ENCODE peak calls at places on chromosomes 2 and 18, in eight cellular contexts. S is cardiac fibroblast, B is lower lobe of right lung, E is endothelial cell, K is foreskin fibroblast, C is GM12878, F is WTC11, T is astrocyte. X is an unnamed sample.

GRCh38 chr2:14614011-14614410 is 18.5 kb upstream of the LRATD1 start:
- DNase-seq in C (no peak), S (no peak), K (no peak), B (no peak), F (no peak), T (peak; percentile 73), E (no peak), X (no peak)

GRCh38 chr18:77016133-77016839 is 116.3 kb downstream of the MBP start:
- DNase-seq in F (no peak), C (no peak), B (no peak), K (no peak), E (no peak), S (no peak), T (no peak), X (no peak)

GRCh38 chr2:69116438-69116837 is 103.5 kb downstream of the ANTXR1 start:
- DNase-seq in S (no peak), C (no peak), K (no peak), B (no peak), T (no peak), E (no peak), F (no peak), X (no peak)

GRCh38 chr2:217988014-217988839 is 14.6 kb downstream of the TNS1 start:
- DNase-seq in F (peak; percentile 92), B (peak; percentile 90), E (peak; percentile 91), C (no peak), T (peak; percentile 41), S (peak; percentile 80), K (no peak), X (peak; percentile 3)

GRCh38 chr2:95287336-95287735 is 9.8 kb upstream of the KCNIP3 start:
- DNase-seq in C (no peak), T (no peak), B (no peak), S (no peak), E (no peak), F (no peak), K (no peak), X (no peak)

GRCh38 chr2:20542761-20543578 is 96.1 kb downstream of the RHOB start:
- DNase-seq in B (no peak), C (no peak), K (no peak), S (peak; percentile 62), E (no peak), T (no peak), F (no peak), X (no peak)

GRCh38 chr2:38602136-38602731 is 494 bp downstream of the HNRNPLL start:
- DNase-seq in S (no peak), K (no peak), T (no peak), C (no peak), B (peak; percentile 71), E (peak; percentile 57), F (peak; percentile 46), X (no peak)

GRCh38 chr18:42641996-42642395 is 473.5 kb downstream of the RIT2 start:
- DNase-seq in K (no peak), T (no peak), E (no peak), B (no peak), S (no peak), F (no peak), C (no peak), X (no peak)

GRCh38 chr2:79994161-79994560 is 310.4 kb downstream of the LRRTM1 start:
- DNase-seq in B (no peak), T (no peak), K (no peak), C (no peak), S (no peak), F (no peak), E (no peak), X (no peak)

GRCh38 chr2:102186676-102187190 is at the start of gene IL1RL2:
- DNase-seq in F (no peak), C (no peak), B (peak; percentile 56), T (no peak), E (no peak), S (no peak), K (no peak), X (no peak)

GRCh38 chr18:35386600-35387366 is 9.6 kb upstream of the ZNF396 start:
- DNase-seq in E (peak; percentile 66), S (peak; percentile 95), B (peak; percentile 59), K (peak; percentile 60), T (peak; percentile 59), C (no peak), F (peak; percentile 68), X (peak; percentile 46)

GRCh38 chr2:18435425-18436037 is 124.9 kb downstream of the RDH14 start:
- DNase-seq in E (peak; percentile 62), T (peak; percentile 41), S (peak; percentile 88), B (no peak), F (no peak), C (no peak), K (peak; percentile 52), X (peak; percentile 5)

GRCh38 chr2:8836979-8837794 is at the start of gene KIDINS220:
- DNase-seq in F (peak; percentile 81), C (peak; percentile 43), K (peak; percentile 80), E (peak; percentile 85), S (peak; percentile 84), B (peak; percentile 86), T (peak; percentile 52), X (peak; percentile 44)

GRCh38 chr2:138221358-138221757 is 257.1 kb downstream of the HNMT start:
- DNase-seq in F (no peak), S (no peak), E (no peak), K (no peak), T (no peak), C (no peak), B (no peak), X (no peak)

GRCh38 chr18:14924226-14924625 is 176.3 kb downstream of the ANKRD30B start:
- DNase-seq in B (no peak), E (no peak), C (no peak), T (no peak), K (no peak), S (no peak), F (no peak), X (no peak)

GRCh38 chr18:24397131-24397693 is 412 bp downstream of the OSBPL1A start:
- DNase-seq in S (peak; percentile 76), T (peak; percentile 75), K (peak; percentile 60), C (no peak), E (peak; percentile 48), B (peak; percentile 73), F (no peak), X (no peak)

GRCh38 chr2:25497862-25498407 is 156.2 kb upstream of the DNMT3A start:
- DNase-seq in C (no peak), S (no peak), B (no peak), E (no peak), T (no peak), F (no peak), K (no peak), X (no peak)

GRCh38 chr2:196171248-196171871 is at the start of gene STK17B:
- DNase-seq in F (peak; percentile 94), T (peak; percentile 83), S (peak; percentile 93), E (peak; percentile 92), K (peak; percentile 93), B (peak; percentile 96), C (peak; percentile 82), X (peak; percentile 86)

GRCh38 chr18:29012874-29013273 is 835.9 kb upstream of the CDH2 start:
- DNase-seq in F (no peak), S (no peak), E (no peak), C (no peak), B (no peak), T (no peak), K (no peak), X (no peak)
- TF ChIP-seq CTCF in F (no peak), S (no peak), E (no peak), C (no peak), B (no peak), T (no peak), K (no peak), X (no peak)

GRCh38 chr2:27379383-27379839 is 1.1 kb downstream of the ZNF513 start:
- DNase-seq in E (no peak), S (no peak), B (no peak), C (no peak), K (no peak), T (no peak), F (no peak), X (no peak)
- TF ChIP-seq CTCF in E (no peak), S (no peak), B (no peak), C (no peak), K (no peak), T (no peak), F (no peak), X (no peak)

DNA sequence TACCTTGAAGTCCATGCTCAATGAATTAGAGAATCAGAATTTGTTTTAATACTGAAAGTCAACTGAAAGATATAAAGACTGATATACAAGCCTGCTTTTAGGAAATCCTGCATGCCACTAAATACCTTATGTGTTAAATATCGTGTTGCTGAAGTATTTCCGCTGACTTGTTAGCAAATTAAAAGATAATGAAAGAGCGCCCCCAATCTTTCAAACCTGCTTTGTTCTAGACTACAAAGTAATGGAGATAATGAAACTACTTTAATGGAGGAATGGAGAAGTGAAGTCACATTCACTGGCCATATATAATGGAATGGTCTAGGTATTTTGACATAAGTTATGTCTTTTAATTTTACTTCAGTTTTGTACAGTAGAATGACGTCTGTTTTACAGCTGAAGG is 95.7 kb downstream of the ASXL3 start:
- DNase-seq in C (no peak), S (no peak), B (no peak), F (no peak), E (no peak), T (no peak), K (no peak), X (no peak)
- TF ChIP-seq CTCF in C (no peak), S (no peak), B (no peak), F (no peak), E (no peak), T (no peak), K (no peak), X (no peak)

GRCh38 chr2:64980192-64980591 is 9.0 kb upstream of the SLC1A4 start:
- DNase-seq in F (no peak), B (no peak), C (no peak), K (no peak), S (no peak), E (no peak), T (no peak), X (no peak)

GRCh38 chr2:64979744-64980143 is 9.5 kb upstream of the SLC1A4 start:
- DNase-seq in S (no peak), C (no peak), T (no peak), K (no peak), E (no peak), F (no peak), B (no peak), X (no peak)

GRCh38 chr2:64975232-64975791 is 13.9 kb upstream of the SLC1A4 start:
- DNase-seq in S (peak; percentile 56), B (no peak), T (peak; percentile 80), E (no peak), K (peak; percentile 64), C (no peak), F (no peak), X (no peak)

GRCh38 chr2:64976276-64976675 is 12.9 kb upstream of the SLC1A4 start:
- DNase-seq in T (no peak), K (no peak), E (no peak), B (no peak), F (no peak), C (no peak), S (no peak), X (no peak)

DNA sequence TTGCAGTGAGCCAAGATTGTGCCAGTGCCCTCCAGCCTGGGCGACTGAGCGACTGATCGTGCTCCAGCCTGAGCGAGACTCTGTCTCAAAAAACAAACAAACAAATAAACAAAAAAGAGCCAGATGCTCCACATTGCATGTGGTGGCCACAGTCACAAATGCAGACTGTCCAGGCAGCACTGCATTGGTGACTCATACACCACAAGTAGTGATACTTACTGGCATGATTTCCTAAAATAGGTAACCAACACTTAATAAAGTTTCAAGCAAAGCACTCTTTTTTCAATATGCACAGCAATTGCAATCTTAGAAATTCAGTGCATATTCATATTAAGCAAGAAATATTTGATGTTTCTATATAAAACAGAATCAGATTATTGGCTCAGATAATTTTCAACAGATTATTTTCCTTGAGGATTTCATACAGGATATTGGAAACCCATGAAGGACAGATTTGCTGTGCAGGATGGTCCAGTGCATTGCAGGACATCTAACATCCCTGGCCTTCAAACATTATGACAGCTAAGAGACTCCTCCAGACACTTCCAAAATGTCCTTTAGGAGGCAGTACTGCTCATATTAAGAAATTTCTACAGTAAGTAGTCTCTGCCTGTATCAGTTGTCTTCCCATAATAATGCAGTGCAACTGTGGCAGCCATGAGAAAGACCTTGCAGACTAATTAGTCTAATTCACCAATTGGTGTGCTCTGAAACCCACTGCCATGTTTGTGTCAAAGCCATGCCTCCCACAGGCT is 10.5 kb upstream of the SLC1A4 start:
- DNase-seq in K (no peak), S (peak; percentile 33), E (no peak), C (no peak), T (peak; percentile 68), B (no peak), F (no peak), X (no peak)
- TF ChIP-seq CTCF in K (no peak), S (peak; percentile 28), E (peak; percentile 11), C (peak; percentile 36), T (no peak), B (peak; percentile 31), F (no peak), X (peak; percentile 46)